ENCODE peak calls at places on chromosomes 7 and 10, in eight cellular contexts. U is Calu3, C is uterus, V is GM10248, K is mesothelial cell of epicardium, Z is AG10803, M is left ventricle myocardium inferior, O is AG04450. F is an unnamed sample.

GRCh38 chr10:126064512-126064911 is 168.1 kb downstream of the FANK1 start:
- DNase-seq in U (no peak), C (no peak), V (no peak), K (no peak), Z (no peak), M (no peak), O (no peak), F (no peak)

GRCh38 chr7:143205560-143206293 is 16.1 kb upstream of the TAS2R40 start:
- DNase-seq in U (peak; percentile 43), C (no peak), V (peak; percentile 24), K (no peak), Z (peak; percentile 9), M (no peak), O (no peak), F (no peak)

GRCh38 chr7:106041140-106041717 is 70.9 kb downstream of the SYPL1 start:
- DNase-seq in U (peak; percentile 61), C (no peak), V (peak; percentile 66), K (no peak), Z (peak; percentile 43), M (no peak), O (no peak), F (no peak)

GRCh38 chr10:28530751-28531150 is 2.2 kb upstream of the WAC start:
- DNase-seq in U (no peak), C (no peak), V (no peak), K (no peak), Z (peak; percentile 8), M (no peak), O (no peak), F (no peak)

GRCh38 chr10:110141185-110141584 is 66.2 kb upstream of the MXI1 start:
- DNase-seq in U (no peak), C (no peak), V (no peak), K (no peak), Z (peak; percentile 27), M (no peak), O (no peak), F (no peak)

GRCh38 chr7:27636326-27637006 is 26.2 kb downstream of the HIBADH start:
- DNase-seq in U (no peak), C (no peak), V (no peak), K (no peak), Z (peak; percentile 38), M (no peak), O (no peak), F (no peak)

GRCh38 chr7:47502240-47502877 is 79.6 kb downstream of the TNS3 start:
- DNase-seq in U (no peak), C (no peak), V (no peak), K (no peak), Z (no peak), M (no peak), O (no peak), F (no peak)

GRCh38 chr7:128945668-128946366 is 8.1 kb downstream of the IRF5 start:
- DNase-seq in U (no peak), C (no peak), V (no peak), K (no peak), Z (no peak), M (no peak), O (no peak), F (no peak)

GRCh38 chr10:74117738-74118137 is 32.9 kb downstream of the AP3M1 start:
- DNase-seq in U (no peak), C (no peak), V (peak; percentile 39), K (no peak), Z (no peak), M (no peak), O (no peak), F (no peak)

GRCh38 chr7:127844707-127845331 is 186.4 kb downstream of the LRRC4 start:
- DNase-seq in U (no peak), C (peak; percentile 48), V (no peak), K (no peak), Z (peak; percentile 42), M (peak; percentile 40), O (no peak), F (no peak)

GRCh38 chr10:103717341-103718246 is 137.8 kb downstream of the SH3PXD2A start:
- DNase-seq in U (no peak), C (no peak), V (no peak), K (no peak), Z (no peak), M (no peak), O (no peak), F (no peak)

GRCh38 chr10:58993480-58994221 is 182.8 kb upstream of the PHYHIPL start:
- DNase-seq in U (no peak), C (no peak), V (peak; percentile 28), K (no peak), Z (no peak), M (no peak), O (no peak), F (no peak)

DNA sequence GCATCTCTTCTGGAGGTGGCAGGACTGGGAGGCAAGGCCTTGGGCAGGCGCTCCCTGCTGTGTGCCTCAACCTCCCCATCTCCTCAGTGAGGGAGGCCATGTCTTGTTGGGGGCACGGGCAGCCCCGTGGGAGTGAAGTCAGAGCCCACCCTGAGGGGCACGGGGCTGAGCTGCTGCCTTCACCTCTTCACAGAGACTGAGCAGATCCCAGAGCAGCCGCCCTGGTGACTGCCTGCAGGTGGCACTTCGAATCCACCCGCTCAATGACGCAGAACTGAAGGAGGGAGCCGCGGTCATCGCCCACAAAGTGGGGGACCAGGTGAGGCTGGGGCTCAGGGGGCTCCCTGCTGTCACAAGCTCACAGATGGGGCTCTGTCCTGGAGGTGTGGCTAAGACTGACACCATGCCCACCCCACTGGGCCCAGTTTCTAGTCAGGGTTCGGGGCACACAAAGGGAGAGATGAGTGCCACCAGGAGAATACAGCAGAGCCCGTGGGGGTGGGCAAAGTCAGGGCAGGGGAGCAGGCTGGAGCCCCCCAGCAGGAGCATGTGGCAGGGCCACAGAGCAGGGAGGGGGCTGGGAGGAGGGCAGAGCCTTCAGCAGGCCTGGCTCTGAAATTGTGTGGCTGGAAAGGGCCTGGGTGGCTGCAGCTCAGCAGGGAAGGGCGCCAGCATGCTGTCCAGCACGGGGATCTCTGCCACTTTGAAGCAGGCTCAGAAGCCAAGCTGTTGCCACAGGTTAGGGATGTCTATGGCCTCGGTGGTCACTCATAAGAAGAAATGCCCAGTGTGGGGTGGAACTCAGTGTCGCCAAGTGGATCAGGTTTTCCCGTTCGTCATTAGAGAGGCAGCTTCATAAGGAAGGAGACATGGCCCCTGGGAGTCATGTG is 18.8 kb upstream of the CHST12 start:
- DNase-seq in U (no peak), C (no peak), V (no peak), K (no peak), Z (no peak), M (no peak), O (no peak), F (no peak)
- TF ChIP-seq CTCF in U (no peak), C (no peak), V (peak; percentile 24), K (no peak), Z (no peak), M (no peak), O (peak; percentile 10), F (no peak)

GRCh38 chr7:68559518-68559917 is 1038.8 kb upstream of the AUTS2 start:
- DNase-seq in U (no peak), C (no peak), V (no peak), K (no peak), Z (no peak), M (no peak), O (no peak), F (no peak)
- TF ChIP-seq CTCF in U (no peak), C (no peak), V (no peak), K (no peak), Z (no peak), M (no peak), O (no peak), F (no peak)

GRCh38 chr10:97732052-97732359 is 4.9 kb upstream of the ZFYVE27 start:
- DNase-seq in U (no peak), C (no peak), V (no peak), K (no peak), Z (no peak), M (no peak), O (no peak), F (no peak)
- TF ChIP-seq CTCF in U (no peak), C (peak; percentile 16), V (no peak), K (peak; percentile 31), Z (no peak), M (peak; percentile 6), O (no peak), F (peak; percentile 20)

DNA sequence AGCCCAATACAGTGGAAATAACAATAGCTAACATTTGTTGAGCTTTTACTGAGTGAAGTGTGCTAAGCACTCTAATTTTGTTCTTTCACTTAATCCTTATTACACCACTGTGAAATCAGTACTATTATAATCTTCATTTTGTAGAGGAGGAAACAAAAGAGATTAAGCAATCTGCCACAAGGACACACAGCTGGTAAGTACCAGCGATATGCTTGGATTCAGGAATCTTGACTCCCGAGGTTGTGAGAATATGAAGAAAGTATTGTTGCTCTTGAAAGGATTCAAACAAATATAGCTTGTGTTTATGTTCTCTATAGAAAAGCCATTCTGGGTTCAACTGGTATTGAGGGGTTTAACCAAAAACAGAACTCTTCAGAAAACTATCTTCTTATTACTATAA is 93.7 kb upstream of the HECTD2 start:
- DNase-seq in U (no peak), C (no peak), V (no peak), K (no peak), Z (no peak), M (no peak), O (no peak), F (no peak)
- TF ChIP-seq CTCF in U (no peak), C (no peak), V (no peak), K (no peak), Z (no peak), M (no peak), O (no peak), F (no peak)

DNA sequence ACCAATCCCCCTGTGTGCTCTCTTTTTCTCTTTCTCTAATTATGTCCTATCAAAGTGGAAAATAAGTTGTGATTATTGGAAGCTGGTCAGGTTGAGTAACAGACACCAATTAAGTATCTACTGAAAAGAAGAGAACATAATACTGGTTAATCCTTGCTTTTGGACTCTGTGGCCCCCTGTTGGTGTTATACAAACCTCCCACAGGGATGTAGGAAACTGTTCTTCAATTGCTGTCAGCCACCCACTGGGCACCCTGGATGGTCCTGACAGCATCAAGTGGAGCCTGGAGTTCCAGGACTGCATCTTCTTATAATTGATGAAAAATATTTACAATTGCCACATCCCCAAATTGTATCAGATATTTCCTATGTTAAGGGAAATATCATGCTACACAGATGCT is 939.7 kb downstream of the KCNMA1 start:
- DNase-seq in U (no peak), C (no peak), V (no peak), K (no peak), Z (no peak), M (no peak), O (no peak), F (no peak)
- TF ChIP-seq CTCF in U (no peak), C (no peak), V (no peak), K (no peak), Z (peak; percentile 5), M (no peak), O (no peak), F (no peak)

F was measured in natural killer cell.